ENCODE peak calls at places on chromosomes 4 and X, in five cellular contexts. One of them, this sample, is unnamed.

GRCh38 chr4:179372746-179373145 is 1930.5 kb upstream of the AGA start:
- DNase-seq in A549: no peak
- DNase-seq in right cardiac atrium: no peak
- DNase-seq in neural progenitor cell: no peak
- DNase-seq in mammary epithelial cell: no peak
- DNase-seq in this sample: no peak

GRCh38 chr4:124945422-124945821 is 232.9 kb upstream of the ANKRD50 start:
- DNase-seq in right cardiac atrium: no peak
- DNase-seq in mammary epithelial cell: no peak
- DNase-seq in A549: no peak
- DNase-seq in neural progenitor cell: no peak
- DNase-seq in this sample: no peak

GRCh38 chrX:149037301-149037700 is 467.8 kb downstream of the IDS start:
- DNase-seq in mammary epithelial cell: no peak
- DNase-seq in A549: no peak
- DNase-seq in right cardiac atrium: no peak
- DNase-seq in neural progenitor cell: no peak
- DNase-seq in this sample: no peak

GRCh38 chr4:57077550-57078311 is 32.5 kb downstream of the IGFBP7 start:
- DNase-seq in mammary epithelial cell: peak; percentile 88
- DNase-seq in neural progenitor cell: no peak
- DNase-seq in right cardiac atrium: no peak
- DNase-seq in A549: peak; percentile 86
- DNase-seq in this sample: no peak

GRCh38 chrX:135324463-135324862 is 15.2 kb downstream of the ETDC start:
- DNase-seq in mammary epithelial cell: no peak
- DNase-seq in neural progenitor cell: no peak
- DNase-seq in right cardiac atrium: no peak
- DNase-seq in A549: no peak
- DNase-seq in this sample: no peak

GRCh38 chrX:37796805-37797204 is 16.9 kb downstream of the CYBB start:
- DNase-seq in right cardiac atrium: peak; percentile 13
- DNase-seq in A549: no peak
- DNase-seq in neural progenitor cell: no peak
- DNase-seq in mammary epithelial cell: no peak
- DNase-seq in this sample: no peak

GRCh38 chrX:39398973-39399268 is 597.7 kb downstream of the MID1IP1 start:
- DNase-seq in right cardiac atrium: peak; percentile 76
- DNase-seq in A549: no peak
- DNase-seq in mammary epithelial cell: no peak
- DNase-seq in neural progenitor cell: no peak
- DNase-seq in this sample: no peak

GRCh38 chr4:185634066-185634652 is 98.9 kb upstream of the PDLIM3 start:
- DNase-seq in A549: peak; percentile 31
- DNase-seq in neural progenitor cell: peak; percentile 16
- DNase-seq in mammary epithelial cell: no peak
- DNase-seq in right cardiac atrium: no peak
- DNase-seq in this sample: no peak

DNA sequence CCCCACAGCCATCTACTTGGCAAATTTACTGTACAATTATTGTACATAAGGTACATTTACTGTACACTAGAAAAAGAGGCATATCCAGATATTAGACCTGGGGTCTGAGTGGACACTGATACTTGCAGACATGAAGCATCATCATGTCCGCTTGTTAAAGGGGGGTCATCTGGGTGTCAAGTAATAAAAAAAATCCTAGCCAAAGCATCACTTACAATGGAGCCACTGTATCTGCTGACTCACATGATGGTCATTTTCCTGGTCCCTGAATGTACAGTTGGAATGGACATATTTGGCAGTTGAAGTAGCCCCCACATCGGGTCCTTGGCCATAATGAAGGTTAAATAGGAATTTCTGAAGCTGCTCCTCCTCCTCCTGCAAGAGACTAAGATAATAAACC is 228.8 kb downstream of the THOC2 start:
- DNase-seq in A549: no peak
- DNase-seq in neural progenitor cell: no peak
- DNase-seq in right cardiac atrium: no peak
- DNase-seq in mammary epithelial cell: no peak
- DNase-seq in this sample: no peak
- H3K27ac ChIP-seq in A549: no peak overlapping the region
- H3K27ac ChIP-seq in neural progenitor cell: no peak overlapping the region
- H3K27ac ChIP-seq in right cardiac atrium: no peak overlapping the region
- H3K27ac ChIP-seq in mammary epithelial cell: no peak overlapping the region
- H3K27ac ChIP-seq in this sample: no peak overlapping the region

GRCh38 chr4:85650908-85651307 is 176.0 kb downstream of the ARHGAP24 start:
- DNase-seq in right cardiac atrium: no peak
- DNase-seq in A549: no peak
- DNase-seq in neural progenitor cell: no peak
- DNase-seq in mammary epithelial cell: no peak
- DNase-seq in this sample: no peak
- H3K27ac ChIP-seq in right cardiac atrium: no peak overlapping the region
- H3K27ac ChIP-seq in A549: no peak overlapping the region
- H3K27ac ChIP-seq in neural progenitor cell: no peak overlapping the region
- H3K27ac ChIP-seq in mammary epithelial cell: no peak overlapping the region
- H3K27ac ChIP-seq in this sample: no peak overlapping the region

GRCh38 chrX:110003167-110004156 is 548 bp downstream of the TMEM164 start:
- DNase-seq in mammary epithelial cell: no peak
- DNase-seq in A549: no peak
- DNase-seq in right cardiac atrium: peak; percentile 63
- DNase-seq in neural progenitor cell: no peak
- DNase-seq in this sample: peak; percentile 2
- H3K27ac ChIP-seq in mammary epithelial cell: peak overlapping the region; percentile 35
- H3K27ac ChIP-seq in A549: peak overlapping the region; percentile 100
- H3K27ac ChIP-seq in right cardiac atrium: peak overlapping the region; percentile 79
- H3K27ac ChIP-seq in neural progenitor cell: peak overlapping the region; percentile 29
- H3K27ac ChIP-seq in this sample: peak overlapping the region; percentile 64

DNA sequence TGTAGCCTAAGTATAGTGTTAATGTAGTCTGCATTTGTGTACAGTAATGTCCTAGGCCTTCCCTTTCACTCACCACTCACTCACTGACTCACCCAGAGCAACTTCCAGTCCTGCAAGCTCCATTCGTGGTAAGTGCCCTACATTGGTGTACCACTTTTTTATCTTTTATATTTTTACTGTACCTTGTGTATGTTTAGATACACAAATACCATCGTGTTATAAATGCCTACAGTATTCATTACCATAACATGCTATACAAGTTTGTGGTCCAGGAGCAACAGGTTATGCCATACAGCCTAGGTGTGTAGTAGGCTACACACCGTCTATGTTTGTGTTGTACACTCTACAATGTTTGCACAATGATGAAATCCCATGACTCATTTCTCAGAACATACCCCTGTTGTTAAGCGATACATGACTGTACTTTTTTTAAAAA is 15.4 kb downstream of the TSPAN5 start:
- DNase-seq in neural progenitor cell: no peak
- DNase-seq in mammary epithelial cell: peak; percentile 90
- DNase-seq in right cardiac atrium: no peak
- DNase-seq in A549: peak; percentile 71
- DNase-seq in this sample: no peak
- H3K27ac ChIP-seq in neural progenitor cell: no peak overlapping the region
- H3K27ac ChIP-seq in mammary epithelial cell: peak overlapping the region; percentile 19
- H3K27ac ChIP-seq in right cardiac atrium: no peak overlapping the region
- H3K27ac ChIP-seq in A549: peak overlapping the region; percentile 32
- H3K27ac ChIP-seq in this sample: no peak overlapping the region

GRCh38 chrX:22078117-22078516 is 46.0 kb downstream of the PHEX start:
- DNase-seq in right cardiac atrium: no peak
- DNase-seq in mammary epithelial cell: no peak
- DNase-seq in neural progenitor cell: no peak
- DNase-seq in A549: no peak
- DNase-seq in this sample: no peak

GRCh38 chrX:22085969-22086368 is 53.8 kb downstream of the PHEX start:
- DNase-seq in mammary epithelial cell: no peak
- DNase-seq in A549: no peak
- DNase-seq in neural progenitor cell: no peak
- DNase-seq in right cardiac atrium: no peak
- DNase-seq in this sample: no peak

GRCh38 chrX:22087158-22087557 is 55.0 kb downstream of the PHEX start:
- DNase-seq in mammary epithelial cell: no peak
- DNase-seq in A549: no peak
- DNase-seq in neural progenitor cell: no peak
- DNase-seq in right cardiac atrium: no peak
- DNase-seq in this sample: no peak

GRCh38 chrX:22081475-22082092 is 49.5 kb downstream of the PHEX start:
- DNase-seq in A549: peak; percentile 63
- DNase-seq in right cardiac atrium: peak; percentile 66
- DNase-seq in mammary epithelial cell: peak; percentile 43
- DNase-seq in neural progenitor cell: peak; percentile 67
- DNase-seq in this sample: peak; percentile 8
- H3K27ac ChIP-seq in A549: no peak overlapping the region
- H3K27ac ChIP-seq in right cardiac atrium: no peak overlapping the region
- H3K27ac ChIP-seq in mammary epithelial cell: no peak overlapping the region
- H3K27ac ChIP-seq in neural progenitor cell: no peak overlapping the region
- H3K27ac ChIP-seq in this sample: no peak overlapping the region

GRCh38 chrX:11887175-11887574 is 129.1 kb downstream of the MSL3 start:
- DNase-seq in A549: no peak
- DNase-seq in right cardiac atrium: no peak
- DNase-seq in mammary epithelial cell: no peak
- DNase-seq in neural progenitor cell: no peak
- DNase-seq in this sample: no peak

GRCh38 chrX:11886745-11887144 is 128.7 kb downstream of the MSL3 start:
- DNase-seq in mammary epithelial cell: peak; percentile 70
- DNase-seq in right cardiac atrium: no peak
- DNase-seq in neural progenitor cell: no peak
- DNase-seq in A549: peak; percentile 21
- DNase-seq in this sample: no peak

GRCh38 chrX:11893933-11894710 is 136.1 kb downstream of the MSL3 start:
- DNase-seq in neural progenitor cell: no peak
- DNase-seq in mammary epithelial cell: peak; percentile 50
- DNase-seq in right cardiac atrium: no peak
- DNase-seq in A549: no peak
- DNase-seq in this sample: no peak

GRCh38 chrX:11888421-11888820 is 130.4 kb downstream of the MSL3 start:
- DNase-seq in right cardiac atrium: no peak
- DNase-seq in mammary epithelial cell: peak; percentile 43
- DNase-seq in neural progenitor cell: no peak
- DNase-seq in A549: no peak
- DNase-seq in this sample: no peak

GRCh38 chrX:11890843-11891514 is 132.9 kb downstream of the MSL3 start:
- DNase-seq in neural progenitor cell: no peak
- DNase-seq in A549: no peak
- DNase-seq in right cardiac atrium: peak; percentile 43
- DNase-seq in mammary epithelial cell: no peak
- DNase-seq in this sample: no peak
- H3K27ac ChIP-seq in neural progenitor cell: no peak overlapping the region
- H3K27ac ChIP-seq in A549: no peak overlapping the region
- H3K27ac ChIP-seq in right cardiac atrium: no peak overlapping the region
- H3K27ac ChIP-seq in mammary epithelial cell: no peak overlapping the region
- H3K27ac ChIP-seq in this sample: no peak overlapping the region

GRCh38 chr4:8508266-8508665 is 67.7 kb downstream of the TRMT44 start:
- DNase-seq in A549: no peak
- DNase-seq in neural progenitor cell: no peak
- DNase-seq in mammary epithelial cell: no peak
- DNase-seq in right cardiac atrium: no peak
- DNase-seq in this sample: no peak
- H3K27ac ChIP-seq in A549: no peak overlapping the region
- H3K27ac ChIP-seq in neural progenitor cell: no peak overlapping the region
- H3K27ac ChIP-seq in mammary epithelial cell: no peak overlapping the region
- H3K27ac ChIP-seq in right cardiac atrium: no peak overlapping the region
- H3K27ac ChIP-seq in this sample: no peak overlapping the region

This sample was measured in CD8-positive, alpha-beta memory T cell.